ENCODE peak calls at places on chromosomes 6 and 20, in five cellular contexts. Q, V, A, T and P are unnamed samples.

GRCh38 chr6:153131037-153131981 is at the start of gene RGS17:
- DNase-seq in V (peak), Q (peak), T (peak), A (peak), P (peak)

GRCh38 chr20:36607586-36608387 is 2.2 kb downstream of the RAB5IF start:
- DNase-seq in V (peak), Q (no peak), A (no peak), T (no peak), P (no peak)

GRCh38 chr6:47485491-47486135 is 8.0 kb downstream of the CD2AP start:
- DNase-seq in Q (no peak), V (peak), A (no peak), T (no peak), P (no peak)

GRCh38 chr6:105317607-105318533 is 85.0 kb downstream of the PREP start:
- DNase-seq in Q (no peak), V (peak), A (peak), T (no peak), P (no peak)

GRCh38 chr6:163876391-163876790 is 461.9 kb downstream of the QKI start:
- DNase-seq in Q (no peak), V (no peak), T (no peak), A (no peak), P (no peak)

GRCh38 chr6:5590187-5590586 is 328.9 kb downstream of the FARS2 start:
- DNase-seq in T (no peak), A (no peak), V (no peak), Q (no peak), P (no peak)

GRCh38 chr20:46709459-46710148 is at the start of gene SLC2A10:
- DNase-seq in A (peak), V (peak), T (peak), Q (no peak), P (peak)

GRCh38 chr20:36573798-36574277 is 441 bp downstream of the TGIF2 start:
- DNase-seq in V (no peak), A (peak), Q (peak), T (no peak), P (no peak)

GRCh38 chr6:11366934-11367637 is 134.6 kb upstream of the NEDD9 start:
- DNase-seq in V (peak), Q (no peak), T (no peak), A (no peak), P (no peak)

GRCh38 chr20:50601511-50602431 is 89.6 kb downstream of the RIPOR3 start:
- DNase-seq in V (no peak), T (no peak), A (no peak), Q (no peak), P (no peak)

GRCh38 chr20:41392871-41393704 is 26.5 kb upstream of the EMILIN3 start:
- DNase-seq in A (no peak), V (no peak), T (no peak), Q (no peak), P (no peak)

GRCh38 chr20:32574296-32575226 is 10.6 kb downstream of the NOL4L start:
- DNase-seq in A (no peak), Q (no peak), V (peak), T (no peak), P (peak)

DNA sequence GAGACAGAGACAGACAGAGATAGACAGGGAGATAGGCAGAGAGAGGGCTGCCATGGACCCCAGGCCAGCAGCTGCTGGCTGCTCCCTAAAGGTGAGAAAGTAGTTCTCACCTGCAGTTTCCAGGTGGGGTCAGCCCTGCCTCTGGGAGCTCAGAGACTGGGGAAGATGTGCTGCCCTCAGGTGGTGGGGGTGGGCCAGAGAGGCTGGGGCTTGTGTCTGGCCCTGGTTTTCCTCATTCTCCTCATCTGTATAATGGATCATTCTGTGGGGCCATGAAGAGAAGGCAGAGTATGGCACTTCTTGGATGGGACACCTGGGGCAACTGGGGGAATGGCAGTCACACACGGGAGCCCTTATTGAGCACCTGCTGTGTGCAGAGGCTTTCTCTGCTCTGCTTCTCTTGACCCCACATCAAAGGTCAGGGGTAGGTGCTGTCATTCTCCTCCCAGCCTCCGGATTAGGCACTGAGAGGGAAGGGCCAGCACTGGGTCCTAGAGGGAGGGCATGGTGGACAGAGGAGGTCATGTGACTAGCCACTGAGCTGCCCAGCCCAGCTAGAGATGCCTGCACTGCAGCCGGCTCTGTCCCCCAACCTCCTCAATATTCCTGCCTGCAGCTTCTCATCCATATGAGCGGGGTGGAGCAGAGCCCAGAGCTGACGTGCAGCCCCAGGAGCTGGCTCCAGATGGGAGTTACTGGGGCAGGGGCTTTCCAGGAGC is 4.1 kb downstream of the ANGPT4 start:
- DNase-seq in A (no peak), T (no peak), Q (no peak), V (no peak), P (no peak)
- TF ChIP-seq CTCF in A (no peak), T (no peak), Q (no peak), V (no peak), P (no peak)

GRCh38 chr6:158595223-158595622 is 35.3 kb downstream of the TMEM181 start:
- DNase-seq in T (no peak), V (peak), A (peak), Q (no peak), P (no peak)
- TF ChIP-seq CTCF in T (peak), V (peak), A (peak), Q (no peak), P (peak)

DNA sequence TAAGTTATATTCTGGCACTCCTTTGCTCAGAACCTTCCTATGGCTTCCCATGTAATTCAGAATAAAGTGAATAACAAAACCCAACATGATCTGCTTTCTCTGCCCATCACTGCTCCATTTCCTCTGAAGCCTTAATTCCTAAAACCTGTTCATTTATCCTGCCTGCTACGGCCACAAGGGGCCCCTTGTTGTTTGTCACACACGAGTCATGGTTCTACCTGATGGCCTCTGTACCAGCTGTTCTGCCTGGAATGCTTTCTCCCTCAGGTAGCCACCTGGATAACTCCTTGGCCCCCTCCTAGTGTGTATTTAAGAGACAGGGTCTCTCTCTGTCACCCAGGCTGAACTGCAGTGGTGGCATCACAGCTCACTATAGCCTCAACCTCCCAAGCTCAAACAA is 26.8 kb downstream of the ERGIC3 start:
- DNase-seq in Q (no peak), A (no peak), T (no peak), V (no peak), P (no peak)
- TF ChIP-seq CTCF in Q (peak), A (peak), T (peak), V (peak), P (no peak)

DNA sequence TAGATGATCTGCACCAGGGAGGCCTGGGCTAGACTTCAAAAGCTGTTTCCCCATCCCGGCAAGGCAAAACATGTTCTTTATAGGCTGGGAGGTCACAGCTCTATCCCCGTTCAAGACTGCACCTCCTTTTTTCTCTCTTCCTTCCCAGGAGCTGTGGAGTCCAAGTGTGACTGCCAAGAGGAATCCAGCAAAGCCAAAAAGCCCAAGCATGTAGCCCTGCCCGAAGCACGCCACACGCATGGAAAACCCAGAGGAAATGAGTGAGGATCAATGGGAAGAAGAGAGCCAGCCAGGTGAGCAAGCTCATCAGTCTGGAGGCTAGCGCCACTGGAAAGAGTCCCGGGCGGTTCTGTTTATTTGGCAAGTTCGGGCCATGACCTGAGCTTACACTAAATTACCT is 240.4 kb downstream of the PRL start:
- DNase-seq in T (no peak), V (no peak), A (no peak), Q (no peak), P (no peak)
- TF ChIP-seq CTCF in T (no peak), V (no peak), A (no peak), Q (no peak), P (no peak)

DNA sequence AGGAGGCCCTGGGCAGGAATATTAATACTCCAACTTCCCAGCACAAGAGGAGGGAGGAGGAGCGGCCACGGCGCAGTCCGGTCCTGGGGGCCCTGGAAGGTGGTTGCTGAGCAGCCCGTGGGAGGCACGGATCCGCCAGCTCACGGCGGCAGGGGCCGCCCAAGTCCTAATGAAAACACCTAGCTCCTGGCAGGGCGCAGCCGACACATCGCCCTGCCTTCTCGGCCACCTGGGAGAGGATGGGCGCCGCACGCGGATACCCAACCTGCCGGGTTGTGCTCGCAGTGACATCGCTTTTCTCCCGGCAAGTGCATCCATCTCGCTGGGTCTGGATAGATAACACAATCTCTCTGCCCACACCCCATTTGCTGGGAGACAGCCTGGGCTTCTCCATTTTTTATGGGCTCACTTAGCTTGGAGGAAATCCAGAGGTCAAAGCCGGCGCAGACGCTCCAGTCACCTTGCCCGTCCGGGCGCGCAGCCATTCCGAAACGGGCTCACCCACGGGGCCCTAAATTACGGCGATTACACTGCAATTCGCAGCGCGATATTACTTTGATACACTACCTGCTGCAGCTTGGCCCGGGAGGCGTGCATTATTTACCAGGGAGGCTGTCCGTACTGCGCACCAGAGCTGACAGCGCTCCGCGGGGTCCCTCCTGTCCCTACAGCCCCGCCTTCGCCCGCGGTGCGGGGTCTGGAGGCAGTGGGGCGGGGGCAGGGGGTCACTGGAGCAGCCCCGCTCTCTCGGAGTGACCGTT is 36.2 kb upstream of the CCDC167 start:
- DNase-seq in V (no peak), A (no peak), Q (peak), T (peak), P (peak)
- TF ChIP-seq CTCF in V (no peak), A (no peak), Q (peak), T (no peak), P (no peak)

GRCh38 chr20:24149881-24150307 is 161.3 kb upstream of the GGTLC1 start:
- DNase-seq in Q (no peak), A (peak), V (no peak), T (peak), P (peak)
- TF ChIP-seq CTCF in Q (no peak), A (peak), V (peak), T (peak), P (peak)

DNA sequence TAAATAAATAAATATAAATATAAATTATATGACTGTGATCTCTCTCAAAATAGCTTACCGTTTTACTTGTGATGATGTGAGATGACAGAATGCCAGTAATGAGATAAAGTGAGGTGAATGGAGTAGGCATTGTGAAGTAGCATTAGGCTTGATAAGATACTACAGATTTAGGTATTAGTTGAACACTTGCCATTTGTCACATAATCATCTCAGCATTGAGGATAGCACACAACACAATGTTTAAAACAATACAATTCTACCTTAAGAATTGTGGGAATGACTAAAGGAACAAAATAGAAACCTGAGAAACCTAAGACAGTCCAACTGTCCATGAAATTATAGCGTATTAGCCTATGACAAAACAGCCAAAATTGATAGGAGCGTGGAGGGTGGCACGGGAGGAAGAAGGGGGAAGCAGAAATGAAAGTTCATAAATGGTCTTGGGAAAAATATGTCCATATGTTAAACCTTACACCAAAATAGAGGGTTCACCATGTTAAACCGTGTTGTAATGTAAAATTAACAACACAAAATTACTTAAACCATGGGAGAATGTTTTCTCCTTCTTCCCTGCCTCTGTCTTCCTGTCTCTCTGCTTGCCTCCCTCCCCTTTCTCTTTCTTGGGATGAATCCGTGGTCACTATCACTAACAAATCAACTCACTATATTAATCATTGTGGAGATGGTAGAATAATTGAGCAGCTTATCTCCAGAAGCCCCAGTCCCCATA is 33.1 kb upstream of the HFE start:
- DNase-seq in A (no peak), V (peak), Q (no peak), T (no peak), P (no peak)
- TF ChIP-seq CTCF in A (no peak), V (no peak), Q (no peak), T (no peak), P (no peak)